ENCODE peak calls at places on chromosomes 3 and 15, in five cellular contexts. V, G, M, E and Y are unnamed samples.

GRCh38 chr3:41346698-41347097 is 147.4 kb downstream of the CTNNB1 start:
- DNase-seq in V (no peak), G (no peak), M (no peak), E (no peak), Y (no peak)

GRCh38 chr3:17030956-17031652 is 146.3 kb downstream of the PLCL2 start:
- DNase-seq in V (no peak), G (no peak), M (no peak), E (no peak), Y (peak)

GRCh38 chr3:27216955-27217552 is 152.1 kb downstream of the NEK10 start:
- DNase-seq in V (no peak), G (peak), M (no peak), E (no peak), Y (no peak)

GRCh38 chr3:139458348-139458747 is 18.0 kb downstream of the RBP2 start:
- DNase-seq in V (no peak), G (no peak), M (no peak), E (no peak), Y (no peak)

GRCh38 chr15:94576889-94577533 is 345.6 kb downstream of the MCTP2 start:
- DNase-seq in V (no peak), G (no peak), M (no peak), E (no peak), Y (peak)

GRCh38 chr3:164235239-164235728 is 843.0 kb downstream of the SI start:
- DNase-seq in V (no peak), G (no peak), M (no peak), E (no peak), Y (no peak)

GRCh38 chr3:101942356-101942755 is 93.0 kb downstream of the NFKBIZ start:
- DNase-seq in V (no peak), G (peak), M (no peak), E (no peak), Y (peak)

GRCh38 chr15:43880406-43881184 is 53.8 kb downstream of the WDR76 start:
- DNase-seq in V (no peak), G (no peak), M (no peak), E (no peak), Y (no peak)

GRCh38 chr3:183551930-183552329 is 3.6 kb downstream of the KLHL6 start:
- DNase-seq in V (no peak), G (no peak), M (no peak), E (no peak), Y (peak)

GRCh38 chr3:169812124-169812843 is 386 bp upstream of the LRRIQ4 start:
- DNase-seq in V (peak), G (peak), M (peak), E (no peak), Y (peak)

GRCh38 chr3:87270908-87271727 is 5.3 kb downstream of the POU1F1 start:
- DNase-seq in V (no peak), G (no peak), M (no peak), E (no peak), Y (no peak)

GRCh38 chr15:68730491-68731317 is 90.0 kb downstream of the ANP32A start:
- DNase-seq in V (no peak), G (peak), M (no peak), E (no peak), Y (peak)